ENCODE peak calls at places on chromosomes 13 and 19, in four cellular contexts. One of them, this sample, is unnamed. For H3K36me3 and H3K9me3, the result is how much of the 10 kb centered on the place peaks cover.

GRCh38 chr19:21317821-21318220 is 11.4 kb downstream of the ZNF708 start:
- DNase-seq in sigmoid colon: no peak
- DNase-seq in WERI-Rb-1: peak
- DNase-seq in hepatocyte: no peak
- DNase-seq in this sample: no peak

GRCh38 chr19:19338082-19338481 is 17.5 kb downstream of the MAU2 start:
- DNase-seq in sigmoid colon: no peak
- DNase-seq in WERI-Rb-1: no peak
- DNase-seq in hepatocyte: no peak
- DNase-seq in this sample: no peak

GRCh38 chr13:106161186-106161585 is 374.3 kb downstream of the EFNB2 start:
- DNase-seq in sigmoid colon: no peak
- DNase-seq in WERI-Rb-1: no peak
- DNase-seq in hepatocyte: no peak
- DNase-seq in this sample: no peak

GRCh38 chr19:54062643-54063042 is 1.1 kb downstream of the VSTM1 start:
- DNase-seq in sigmoid colon: peak
- DNase-seq in WERI-Rb-1: no peak
- DNase-seq in hepatocyte: no peak
- DNase-seq in this sample: no peak

GRCh38 chr13:67148219-67148583 is 81.9 kb downstream of the PCDH9 start:
- DNase-seq in sigmoid colon: no peak
- DNase-seq in WERI-Rb-1: no peak
- DNase-seq in hepatocyte: no peak
- DNase-seq in this sample: no peak

GRCh38 chr19:18287836-18288772 is 6.7 kb upstream of the JUND start:
- DNase-seq in sigmoid colon: no peak
- DNase-seq in WERI-Rb-1: no peak
- DNase-seq in hepatocyte: peak
- DNase-seq in this sample: peak

GRCh38 chr13:21569686-21570085 is 34.3 kb downstream of the MICU2 start:
- DNase-seq in sigmoid colon: no peak
- DNase-seq in WERI-Rb-1: no peak
- DNase-seq in hepatocyte: no peak
- DNase-seq in this sample: no peak

GRCh38 chr13:29474991-29475390 is 120.5 kb downstream of the SLC7A1 start:
- DNase-seq in sigmoid colon: no peak
- DNase-seq in WERI-Rb-1: no peak
- DNase-seq in hepatocyte: no peak
- DNase-seq in this sample: no peak

GRCh38 chr13:111213964-111214726 is 99.0 kb downstream of the ARHGEF7 start:
- DNase-seq in sigmoid colon: no peak
- DNase-seq in WERI-Rb-1: no peak
- DNase-seq in hepatocyte: no peak
- DNase-seq in this sample: no peak
- H3K36me3 ChIP-seq in sigmoid colon: under half
- H3K36me3 ChIP-seq in WERI-Rb-1: under half
- H3K36me3 ChIP-seq in hepatocyte: under half
- H3K36me3 ChIP-seq in this sample: under half

DNA sequence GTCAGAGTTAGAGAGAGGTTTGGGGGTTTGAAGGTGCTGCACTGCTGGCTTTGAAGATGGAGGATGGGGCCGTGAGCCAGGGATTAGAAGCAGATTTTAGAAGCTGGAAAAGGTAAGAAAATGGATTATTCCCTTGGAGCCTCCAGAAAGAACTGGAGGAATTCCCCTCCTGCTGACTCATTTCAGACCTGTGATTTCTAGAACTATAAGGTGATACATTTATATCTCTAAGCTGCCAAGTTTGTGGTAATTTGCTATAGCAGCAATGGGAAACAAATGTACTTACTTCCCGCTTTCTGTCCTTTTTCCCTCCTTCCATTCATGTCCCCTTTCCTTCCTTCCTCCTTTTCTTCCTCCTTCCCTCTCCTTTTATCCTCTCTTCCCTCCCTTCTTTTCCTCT is 78.5 kb upstream of the PCDH8 start:
- DNase-seq in sigmoid colon: no peak
- DNase-seq in WERI-Rb-1: no peak
- DNase-seq in hepatocyte: no peak
- DNase-seq in this sample: no peak
- TF ChIP-seq CTCF in sigmoid colon: no peak
- TF ChIP-seq CTCF in WERI-Rb-1: no peak
- TF ChIP-seq CTCF in hepatocyte: no peak
- TF ChIP-seq CTCF in this sample: no peak

GRCh38 chr19:27529158-27529557 is 1683.8 kb downstream of the UQCRFS1 start:
- DNase-seq in sigmoid colon: no peak
- DNase-seq in WERI-Rb-1: no peak
- DNase-seq in hepatocyte: no peak
- DNase-seq in this sample: no peak
- H3K9me3 ChIP-seq in sigmoid colon: under half
- H3K9me3 ChIP-seq in WERI-Rb-1: under half
- H3K9me3 ChIP-seq in hepatocyte: under half
- H3K9me3 ChIP-seq in this sample: half or more

GRCh38 chr13:82627183-82627582 is 1255.1 kb downstream of the SLITRK1 start:
- DNase-seq in sigmoid colon: no peak
- DNase-seq in WERI-Rb-1: no peak
- DNase-seq in hepatocyte: no peak
- DNase-seq in this sample: no peak
- H3K36me3 ChIP-seq in sigmoid colon: under half
- H3K36me3 ChIP-seq in WERI-Rb-1: under half
- H3K36me3 ChIP-seq in hepatocyte: under half
- H3K36me3 ChIP-seq in this sample: under half

DNA sequence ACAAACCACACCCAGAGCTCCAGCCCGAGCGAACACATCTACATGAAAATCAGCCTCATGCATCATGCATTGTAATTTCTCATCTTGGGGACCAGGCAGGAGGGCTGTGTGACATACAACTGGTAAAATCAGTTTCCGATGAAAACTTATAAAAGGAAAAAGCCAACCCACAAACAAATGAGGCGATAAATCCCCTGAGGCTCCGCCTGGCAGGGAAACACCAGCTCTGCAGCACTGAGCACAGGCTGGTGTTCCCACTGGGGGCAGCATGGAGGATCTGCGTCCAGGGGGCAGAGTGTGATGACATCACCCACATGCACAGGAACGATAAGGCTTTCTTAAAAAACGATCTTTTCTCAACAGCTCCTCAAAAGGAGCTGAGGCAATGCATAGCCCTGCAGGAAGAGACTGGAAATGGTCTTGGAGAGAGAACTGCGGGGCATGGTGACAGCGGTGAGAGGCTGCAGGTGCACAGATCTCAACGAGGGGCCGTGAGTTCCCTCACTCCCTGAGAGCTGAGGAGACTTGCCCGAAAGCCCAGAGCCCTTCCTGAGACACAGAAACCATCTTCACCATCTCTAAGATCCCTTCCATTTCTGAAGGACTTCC is 24.6 kb downstream of the SH3GL1 start:
- DNase-seq in sigmoid colon: peak
- DNase-seq in WERI-Rb-1: peak
- DNase-seq in hepatocyte: peak
- DNase-seq in this sample: peak
- TF ChIP-seq CTCF in sigmoid colon: peak
- TF ChIP-seq CTCF in WERI-Rb-1: peak
- TF ChIP-seq CTCF in hepatocyte: peak
- TF ChIP-seq CTCF in this sample: peak

GRCh38 chr19:51821511-51821910 is 26.6 kb downstream of the FPR3 start:
- DNase-seq in sigmoid colon: no peak
- DNase-seq in WERI-Rb-1: no peak
- DNase-seq in hepatocyte: no peak
- DNase-seq in this sample: no peak

GRCh38 chr19:51821921-51822716 is 27.2 kb downstream of the FPR3 start:
- DNase-seq in sigmoid colon: no peak
- DNase-seq in WERI-Rb-1: no peak
- DNase-seq in hepatocyte: no peak
- DNase-seq in this sample: no peak

GRCh38 chr19:51824603-51825002 is 29.6 kb downstream of the FPR3 start:
- DNase-seq in sigmoid colon: no peak
- DNase-seq in WERI-Rb-1: no peak
- DNase-seq in hepatocyte: no peak
- DNase-seq in this sample: no peak

GRCh38 chr19:51815038-51815437 is 20.1 kb downstream of the FPR3 start:
- DNase-seq in sigmoid colon: no peak
- DNase-seq in WERI-Rb-1: no peak
- DNase-seq in hepatocyte: no peak
- DNase-seq in this sample: no peak

GRCh38 chr19:51820821-51821446 is 26.0 kb downstream of the FPR3 start:
- DNase-seq in sigmoid colon: no peak
- DNase-seq in WERI-Rb-1: no peak
- DNase-seq in hepatocyte: no peak
- DNase-seq in this sample: no peak
- H3K9me3 ChIP-seq in sigmoid colon: under half
- H3K9me3 ChIP-seq in WERI-Rb-1: under half
- H3K9me3 ChIP-seq in hepatocyte: under half
- H3K9me3 ChIP-seq in this sample: under half

DNA sequence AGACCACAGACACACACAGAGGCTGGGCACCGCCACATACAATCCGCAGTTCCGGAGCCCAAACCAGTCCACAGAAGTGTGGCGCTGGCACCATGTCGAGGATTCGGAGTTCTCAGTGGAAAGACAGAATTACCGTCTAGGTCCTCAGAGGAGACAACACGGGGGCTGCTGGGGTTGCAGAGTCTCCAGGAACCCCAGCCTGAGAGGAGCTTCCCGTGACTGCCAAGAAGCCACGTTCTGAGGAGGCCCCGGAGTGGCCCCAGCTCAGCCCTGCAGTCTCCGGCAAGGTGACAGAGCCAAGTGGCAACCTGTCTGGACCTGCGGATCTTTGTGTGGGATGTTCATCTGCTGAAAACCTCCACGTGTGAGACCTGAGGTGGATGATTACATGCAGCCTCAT is 7.3 kb upstream of the ADPRHL1 start:
- DNase-seq in sigmoid colon: no peak
- DNase-seq in WERI-Rb-1: no peak
- DNase-seq in hepatocyte: no peak
- DNase-seq in this sample: no peak
- H3K36me3 ChIP-seq in sigmoid colon: under half
- H3K36me3 ChIP-seq in WERI-Rb-1: half or more
- H3K36me3 ChIP-seq in hepatocyte: under half
- H3K36me3 ChIP-seq in this sample: half or more

DNA sequence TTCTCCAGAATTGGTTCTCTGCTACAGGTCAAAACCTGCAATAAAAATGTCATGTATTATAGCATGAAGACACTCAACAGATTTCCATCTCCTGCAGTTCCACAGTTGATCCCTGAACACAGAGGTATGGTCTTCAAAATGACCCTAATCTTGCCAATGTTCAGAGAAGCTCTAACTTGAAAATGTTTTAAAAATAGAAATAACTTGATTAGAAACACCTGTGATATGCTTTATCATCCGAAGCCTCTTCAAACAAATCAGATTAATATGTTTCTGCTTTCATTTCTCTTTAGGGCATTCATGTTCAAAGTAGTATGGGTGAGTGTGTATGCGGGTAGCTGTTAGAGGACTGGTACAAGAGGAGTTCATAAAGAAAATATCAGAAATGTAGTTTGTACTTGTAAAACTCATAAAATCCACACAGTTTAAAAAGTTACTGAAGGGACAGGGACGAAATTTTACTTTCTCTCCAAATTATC is 60.4 kb downstream of the KCNRG start:
- DNase-seq in sigmoid colon: no peak
- DNase-seq in WERI-Rb-1: no peak
- DNase-seq in hepatocyte: no peak
- DNase-seq in this sample: no peak
- TF ChIP-seq CTCF in sigmoid colon: no peak
- TF ChIP-seq CTCF in WERI-Rb-1: no peak
- TF ChIP-seq CTCF in hepatocyte: no peak
- TF ChIP-seq CTCF in this sample: no peak

GRCh38 chr13:56020425-56020824 is 1120.3 kb upstream of the PRR20A start:
- DNase-seq in sigmoid colon: no peak
- DNase-seq in WERI-Rb-1: no peak
- DNase-seq in hepatocyte: no peak
- DNase-seq in this sample: no peak
- H3K9me3 ChIP-seq in sigmoid colon: under half
- H3K9me3 ChIP-seq in WERI-Rb-1: under half
- H3K9me3 ChIP-seq in hepatocyte: under half
- H3K9me3 ChIP-seq in this sample: under half

This sample was measured in endodermal cell.